ENCODE peak calls at places on chromosomes 13 and 19, in nine cellular contexts. N, T, C, Z, A, P, K, L and F are unnamed samples.

GRCh38 chr19:43798546-43799409 is 3.5 kb downstream of the LYPD5 start:
- DNase-seq in Z (peak), N (no peak), C (no peak), L (no peak), T (peak), K (peak), P (peak), A (no peak), F (peak)

GRCh38 chr19:35135389-35135909 is 590 bp upstream of the LGI4 start:
- DNase-seq in A (peak), T (peak), K (no peak), N (peak), C (peak), Z (peak), L (peak), P (peak), F (no peak)

GRCh38 chr13:98761979-98762616 is 9.6 kb upstream of the SLC15A1 start:
- DNase-seq in C (no peak), P (no peak), N (no peak), A (no peak), K (no peak), Z (no peak), T (no peak), L (peak), F (no peak)

GRCh38 chr19:35546532-35546931 is 1.1 kb downstream of the TMEM147 start:
- DNase-seq in T (no peak), K (no peak), A (no peak), C (no peak), L (no peak), P (no peak), Z (no peak), N (no peak), F (no peak)

GRCh38 chr19:57002195-57002601 is 117.6 kb upstream of the USP29 start:
- DNase-seq in P (no peak), A (no peak), K (no peak), Z (no peak), L (no peak), T (no peak), C (no peak), N (no peak), F (no peak)

GRCh38 chr19:41941410-41942202 is 13.4 kb upstream of the ERFL start:
- DNase-seq in P (no peak), Z (no peak), L (no peak), T (no peak), A (no peak), N (no peak), C (no peak), K (no peak), F (no peak)

GRCh38 chr19:34998777-34999497 is 1.2 kb upstream of the GRAMD1A start:
- DNase-seq in N (peak), L (no peak), C (no peak), K (no peak), P (no peak), A (no peak), T (no peak), Z (no peak), F (peak)

GRCh38 chr19:32642771-32643170 is 32.2 kb downstream of the ANKRD27 start:
- DNase-seq in K (no peak), P (no peak), Z (no peak), N (no peak), C (no peak), L (peak), T (no peak), A (no peak), F (no peak)

GRCh38 chr13:44281252-44282000 is 92.2 kb upstream of the SERP2 start:
- DNase-seq in N (no peak), Z (no peak), K (no peak), T (no peak), P (no peak), A (no peak), L (no peak), C (no peak), F (no peak)

GRCh38 chr19:52638601-52639000 is 446 bp upstream of the ZNF83 start:
- DNase-seq in T (no peak), A (no peak), C (no peak), L (peak), N (peak), K (peak), Z (no peak), P (no peak), F (peak)

GRCh38 chr19:33740811-33741396 is 55.8 kb upstream of the KCTD15 start:
- DNase-seq in A (no peak), T (peak), C (peak), K (no peak), L (no peak), Z (peak), N (no peak), P (peak), F (no peak)
- TF ChIP-seq CTCF in A (no peak), T (no peak), C (no peak), K (no peak), L (no peak), Z (no peak), N (no peak), P (no peak), F (no peak)

GRCh38 chr19:48993175-48994034 is at the start of the genes GYS1 and RUVBL2:
- DNase-seq in N (peak), P (peak), Z (peak), L (peak), A (peak), K (peak), T (peak), C (peak), F (peak)
- TF ChIP-seq POLR2A in N (peak), P (peak), Z (peak), L (peak), A (peak), K (no peak), T (peak), C (peak), F (peak)

DNA sequence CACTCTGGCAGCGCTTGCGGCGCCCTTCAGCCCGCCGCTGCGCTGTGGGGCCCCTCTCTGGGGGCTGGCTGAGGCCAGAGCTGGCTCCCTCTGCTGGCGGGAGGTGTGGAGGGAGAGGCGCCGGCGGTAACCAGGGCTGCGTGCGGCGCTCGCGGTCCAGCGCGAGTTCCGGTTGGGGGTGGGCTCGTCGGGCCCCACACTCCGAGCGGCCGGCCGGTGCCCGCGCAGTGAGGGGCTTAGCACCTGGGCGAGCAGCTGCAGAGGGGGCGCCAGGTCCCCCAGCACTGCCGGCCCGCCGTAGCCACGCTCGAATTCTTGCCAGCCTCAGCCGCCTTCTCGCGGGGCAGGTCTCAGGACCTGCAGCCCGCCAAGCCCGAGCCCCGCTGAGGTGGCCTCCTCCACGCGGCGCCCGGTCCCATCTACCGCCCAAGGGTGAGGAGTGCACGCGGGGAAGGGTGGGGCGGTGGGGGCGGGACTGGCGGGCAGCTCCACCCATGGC is 879.0 kb upstream of the SLITRK5 start:
- DNase-seq in A (no peak), Z (no peak), L (no peak), N (no peak), K (no peak), C (no peak), T (no peak), P (no peak), F (no peak)
- H3K4me3 ChIP-seq in A (no peak), Z (no peak), L (no peak), N (no peak), K (no peak), C (no peak), T (no peak), P (no peak), F (no peak)

GRCh38 chr13:96958286-96958891 is 35.9 kb downstream of the OXGR1 start:
- DNase-seq in K (no peak), N (no peak), T (peak), Z (peak), P (peak), C (peak), A (no peak), L (no peak), F (no peak)
- TF ChIP-seq CTCF in K (no peak), N (peak), T (peak), Z (peak), P (peak), C (peak), A (peak), L (peak), F (peak)

GRCh38 chr19:7623725-7624603 is 5.4 kb downstream of the XAB2 start:
- DNase-seq in P (no peak), T (no peak), K (no peak), A (no peak), L (no peak), N (no peak), Z (no peak), C (no peak), F (no peak)
- TF ChIP-seq POLR2A in P (no peak), T (no peak), K (no peak), A (no peak), L (no peak), N (no peak), Z (no peak), C (no peak), F (no peak)

DNA sequence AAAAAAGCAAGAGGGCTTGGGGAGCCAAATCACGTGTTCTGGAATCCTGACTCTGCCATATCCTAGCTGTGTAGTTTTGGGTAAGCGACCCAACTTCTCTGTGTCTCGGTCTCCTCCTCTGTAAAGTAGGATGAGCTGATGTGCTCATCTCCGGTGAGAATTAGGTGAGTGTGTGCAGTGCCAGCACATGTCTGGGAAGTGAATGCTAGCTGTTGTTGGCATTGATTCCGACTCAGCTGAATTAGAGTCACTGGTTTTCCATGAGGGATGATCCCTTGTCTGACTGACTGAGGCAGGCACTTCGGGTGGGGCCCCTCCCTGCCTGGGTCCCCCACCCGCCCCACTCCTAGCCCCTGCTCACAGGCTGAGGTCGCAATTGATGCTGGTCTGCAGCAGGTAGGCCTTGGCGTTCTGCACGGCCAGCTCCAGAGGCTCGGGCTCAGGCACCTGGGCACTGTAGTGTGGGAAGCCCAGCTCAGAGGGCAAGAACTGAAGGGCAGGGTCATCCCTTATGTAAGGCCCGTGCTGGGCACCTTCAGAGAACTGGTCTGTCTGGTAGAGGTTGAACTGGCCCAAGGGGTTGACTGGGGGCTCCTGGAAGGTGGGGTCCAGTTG is 835 bp downstream of the RSPH6A start:
- DNase-seq in L (no peak), A (no peak), C (no peak), Z (no peak), N (no peak), P (no peak), T (peak), K (no peak), F (no peak)
- H3K4me3 ChIP-seq in L (no peak), A (no peak), C (no peak), Z (no peak), N (no peak), P (no peak), T (no peak), K (no peak), F (no peak)

GRCh38 chr13:85798999-85799646 is at the start of gene SLITRK6:
- DNase-seq in N (no peak), L (no peak), C (no peak), Z (peak), A (no peak), T (peak), K (peak), P (peak), F (no peak)
- TF ChIP-seq CTCF in N (no peak), L (no peak), C (no peak), Z (no peak), A (no peak), T (no peak), K (no peak), P (peak), F (no peak)

GRCh38 chr19:1812426-1813196 is 535 bp upstream of the ATP8B3 start:
- DNase-seq in A (peak), Z (peak), N (peak), T (peak), L (peak), C (peak), P (peak), K (peak), F (peak)
- TF ChIP-seq POLR2A in A (no peak), Z (no peak), N (no peak), T (peak), L (no peak), C (no peak), P (no peak), K (no peak), F (no peak)